ENCODE peak calls at places on chromosomes 11 and 22, in four cellular contexts. One of them, this sample, is unnamed.

GRCh38 chr11:10394229-10395100 is 60.6 kb upstream of the AMPD3 start:
- ATAC-seq in left colon: no peak
- ATAC-seq in activated T-helper 17 cell treated with anti-CD3 and anti-CD28 coated beads, Interleukin-2, amount 50 U/mL, for 72 hours: no peak
- ATAC-seq in right cardiac atrium: no peak
- ATAC-seq in this sample: no peak

GRCh38 chr22:41762980-41763779 is 37.3 kb upstream of the CCDC134 start:
- ATAC-seq in left colon: no peak
- ATAC-seq in activated T-helper 17 cell treated with anti-CD3 and anti-CD28 coated beads, Interleukin-2, amount 50 U/mL, for 72 hours: peak
- ATAC-seq in right cardiac atrium: no peak
- ATAC-seq in this sample: peak

GRCh38 chr22:40472036-40472435 is 101.6 kb downstream of the SGSM3 start:
- ATAC-seq in left colon: no peak
- ATAC-seq in activated T-helper 17 cell treated with anti-CD3 and anti-CD28 coated beads, Interleukin-2, amount 50 U/mL, for 72 hours: no peak
- ATAC-seq in right cardiac atrium: no peak
- ATAC-seq in this sample: no peak

GRCh38 chr22:19290400-19291217 is 910 bp downstream of the CLTCL1 start:
- ATAC-seq in left colon: peak
- ATAC-seq in activated T-helper 17 cell treated with anti-CD3 and anti-CD28 coated beads, Interleukin-2, amount 50 U/mL, for 72 hours: peak
- ATAC-seq in right cardiac atrium: peak
- ATAC-seq in this sample: no peak

GRCh38 chr11:2290351-2290841 is 11.3 kb downstream of the C11orf21 start:
- ATAC-seq in left colon: no peak
- ATAC-seq in activated T-helper 17 cell treated with anti-CD3 and anti-CD28 coated beads, Interleukin-2, amount 50 U/mL, for 72 hours: no peak
- ATAC-seq in right cardiac atrium: peak
- ATAC-seq in this sample: no peak

GRCh38 chr11:108558222-108558621 is 35.3 kb downstream of the EXPH5 start:
- ATAC-seq in left colon: no peak
- ATAC-seq in activated T-helper 17 cell treated with anti-CD3 and anti-CD28 coated beads, Interleukin-2, amount 50 U/mL, for 72 hours: no peak
- ATAC-seq in right cardiac atrium: no peak
- ATAC-seq in this sample: no peak

GRCh38 chr11:38425578-38425977 is 1827.5 kb upstream of the RAG2 start:
- ATAC-seq in left colon: no peak
- ATAC-seq in activated T-helper 17 cell treated with anti-CD3 and anti-CD28 coated beads, Interleukin-2, amount 50 U/mL, for 72 hours: no peak
- ATAC-seq in right cardiac atrium: no peak
- ATAC-seq in this sample: no peak

GRCh38 chr11:130415719-130416536 is 12.5 kb downstream of the ADAMTS8 start:
- ATAC-seq in left colon: no peak
- ATAC-seq in activated T-helper 17 cell treated with anti-CD3 and anti-CD28 coated beads, Interleukin-2, amount 50 U/mL, for 72 hours: no peak
- ATAC-seq in right cardiac atrium: no peak
- ATAC-seq in this sample: no peak

GRCh38 chr11:122032317-122032716 is 83.7 kb downstream of the BLID start:
- ATAC-seq in left colon: no peak
- ATAC-seq in activated T-helper 17 cell treated with anti-CD3 and anti-CD28 coated beads, Interleukin-2, amount 50 U/mL, for 72 hours: no peak
- ATAC-seq in right cardiac atrium: peak
- ATAC-seq in this sample: no peak

GRCh38 chr11:121489823-121490222 is 37.1 kb upstream of the SORL1-AS1 start:
- ATAC-seq in left colon: no peak
- ATAC-seq in activated T-helper 17 cell treated with anti-CD3 and anti-CD28 coated beads, Interleukin-2, amount 50 U/mL, for 72 hours: peak
- ATAC-seq in right cardiac atrium: no peak
- ATAC-seq in this sample: no peak

GRCh38 chr22:32312748-32313147 is 44.9 kb upstream of the RFPL3 start:
- ATAC-seq in left colon: no peak
- ATAC-seq in activated T-helper 17 cell treated with anti-CD3 and anti-CD28 coated beads, Interleukin-2, amount 50 U/mL, for 72 hours: no peak
- ATAC-seq in right cardiac atrium: no peak
- ATAC-seq in this sample: no peak

GRCh38 chr11:36558511-36559413 is 9.0 kb upstream of the RAG1 start:
- ATAC-seq in left colon: peak
- ATAC-seq in activated T-helper 17 cell treated with anti-CD3 and anti-CD28 coated beads, Interleukin-2, amount 50 U/mL, for 72 hours: peak
- ATAC-seq in right cardiac atrium: no peak
- ATAC-seq in this sample: no peak

GRCh38 chr22:31118046-31118820 is 4.5 kb upstream of the INPP5J start:
- ATAC-seq in left colon: peak
- ATAC-seq in activated T-helper 17 cell treated with anti-CD3 and anti-CD28 coated beads, Interleukin-2, amount 50 U/mL, for 72 hours: peak
- ATAC-seq in right cardiac atrium: no peak
- ATAC-seq in this sample: peak

GRCh38 chr11:31884080-31884479 is 73.0 kb upstream of the PAX6 start:
- ATAC-seq in left colon: no peak
- ATAC-seq in activated T-helper 17 cell treated with anti-CD3 and anti-CD28 coated beads, Interleukin-2, amount 50 U/mL, for 72 hours: no peak
- ATAC-seq in right cardiac atrium: no peak
- ATAC-seq in this sample: no peak

This sample was measured in esophagus mucosa.